ENCODE peak calls at places on chromosomes 7 and 10, in four cellular contexts. N is heart right ventricle, J is IMR-90, O is prostate gland. Q is an unnamed sample.

GRCh38 chr10:58240531-58240930 is 27.2 kb downstream of the IPMK start:
- DNase-seq in N (no peak), J (no peak), O (no peak), Q (no peak)

GRCh38 chr10:29946953-29947700 is 112.3 kb downstream of the JCAD start:
- DNase-seq in N (no peak), J (peak; percentile 94), O (peak; percentile 78), Q (no peak)

GRCh38 chr7:619356-619840 is 99.8 kb upstream of the PDGFA start:
- DNase-seq in N (no peak), J (no peak), O (no peak), Q (no peak)

GRCh38 chr7:55570939-55571338 is 1.4 kb downstream of the VOPP1 start:
- DNase-seq in N (no peak), J (peak; percentile 84), O (no peak), Q (no peak)

GRCh38 chr7:140153666-140154161 is 23.1 kb downstream of the KDM7A start:
- DNase-seq in N (no peak), J (no peak), O (no peak), Q (no peak)

GRCh38 chr7:1254281-1255082 is 21.8 kb downstream of the UNCX start:
- DNase-seq in N (no peak), J (no peak), O (no peak), Q (no peak)

GRCh38 chr7:45622058-45622457 is 47.9 kb downstream of the ADCY1 start:
- DNase-seq in N (no peak), J (no peak), O (no peak), Q (no peak)

GRCh38 chr7:128783143-128783799 is 7.7 kb upstream of the OPN1SW start:
- DNase-seq in N (peak; percentile 81), J (peak; percentile 89), O (peak; percentile 25), Q (peak; percentile 25)

GRCh38 chr7:125089171-125089570 is 159.5 kb upstream of the POT1 start:
- DNase-seq in N (no peak), J (no peak), O (no peak), Q (no peak)

GRCh38 chr7:131365876-131366275 is 38.2 kb downstream of the MKLN1 start:
- DNase-seq in N (no peak), J (peak; percentile 70), O (no peak), Q (no peak)

GRCh38 chr10:45235823-45236222 is 79.6 kb downstream of the OR13A1 start:
- DNase-seq in N (no peak), J (peak; percentile 7), O (no peak), Q (no peak)

GRCh38 chr10:31028076-31028475 is 3.6 kb downstream of the ZNF438 start:
- DNase-seq in N (no peak), J (no peak), O (no peak), Q (no peak)

GRCh38 chr7:29968683-29969457 is 20.7 kb downstream of the SCRN1 start:
- DNase-seq in N (no peak), J (peak; percentile 91), O (no peak), Q (no peak)

GRCh38 chr7:19762631-19763030 is 10.8 kb downstream of the TMEM196 start:
- DNase-seq in N (no peak), J (no peak), O (no peak), Q (no peak)

GRCh38 chr10:114755537-114755936 is 66.0 kb upstream of the FHIP2A start:
- DNase-seq in N (no peak), J (no peak), O (no peak), Q (no peak)

GRCh38 chr10:114749545-114749944 is 72.0 kb upstream of the FHIP2A start:
- DNase-seq in N (no peak), J (no peak), O (no peak), Q (no peak)

GRCh38 chr10:114751856-114752255 is 69.7 kb upstream of the FHIP2A start:
- DNase-seq in N (no peak), J (peak; percentile 65), O (no peak), Q (no peak)

GRCh38 chr10:114754445-114755320 is 66.9 kb upstream of the FHIP2A start:
- DNase-seq in N (no peak), J (peak; percentile 68), O (no peak), Q (no peak)

GRCh38 chr10:114753126-114753525 is 68.5 kb upstream of the FHIP2A start:
- DNase-seq in N (no peak), J (peak; percentile 77), O (no peak), Q (no peak)
- TF ChIP-seq CTCF in N (no peak), J (peak; percentile 39), O (no peak), Q (no peak)

DNA sequence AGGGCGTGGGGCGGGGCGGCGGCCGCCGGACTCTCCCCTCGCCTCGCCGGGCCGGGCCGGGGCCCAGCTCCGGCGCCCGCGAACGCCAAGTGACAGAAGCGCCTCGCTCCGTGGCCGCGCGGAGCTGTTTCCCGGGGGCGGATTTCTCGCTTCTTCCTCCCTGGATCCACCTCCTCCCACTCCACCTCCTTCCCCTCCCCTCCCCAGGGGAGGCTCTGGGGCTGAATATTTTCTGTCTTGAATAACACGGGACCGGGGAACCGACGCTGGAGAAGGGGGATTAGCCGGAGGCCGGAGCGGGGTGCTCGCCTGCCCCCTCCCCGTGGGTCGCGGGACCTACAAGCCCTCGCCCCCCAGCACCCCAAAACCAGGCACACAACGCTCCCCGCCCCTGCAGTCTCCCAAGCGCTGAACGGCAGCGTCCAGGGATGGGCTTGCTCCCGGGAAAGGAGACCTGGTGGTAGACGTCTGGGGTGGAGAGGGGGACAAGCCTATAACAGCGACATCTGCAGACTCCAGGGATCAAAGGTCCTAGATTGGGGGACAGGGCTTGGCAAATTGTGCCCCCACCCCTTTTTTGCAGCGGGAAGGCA is at the start of gene ARHGAP21:
- DNase-seq in N (peak; percentile 78), J (peak; percentile 68), O (peak; percentile 59), Q (peak; percentile 50)
- TF ChIP-seq CTCF in N (peak; percentile 11), J (no peak), O (no peak), Q (peak; percentile 21)

GRCh38 chr10:70540789-70541360 is 61.7 kb downstream of the PRF1 start:
- DNase-seq in N (no peak), J (no peak), O (no peak), Q (no peak)

GRCh38 chr10:70541738-70542564 is 60.6 kb downstream of the PRF1 start:
- DNase-seq in N (no peak), J (no peak), O (no peak), Q (no peak)

GRCh38 chr10:70544431-70545340 is 57.9 kb downstream of the PRF1 start:
- DNase-seq in N (no peak), J (no peak), O (no peak), Q (no peak)

GRCh38 chr10:70543911-70544310 is 58.6 kb downstream of the PRF1 start:
- DNase-seq in N (no peak), J (no peak), O (no peak), Q (no peak)

GRCh38 chr10:70542565-70542938 is 60.0 kb downstream of the PRF1 start:
- DNase-seq in N (no peak), J (peak; percentile 13), O (no peak), Q (no peak)
- TF ChIP-seq CTCF in N (peak; percentile 24), J (peak; percentile 33), O (no peak), Q (no peak)

GRCh38 chr7:38413784-38414183 is 140.3 kb upstream of the TARP start:
- DNase-seq in N (no peak), J (no peak), O (no peak), Q (peak; percentile 24)

GRCh38 chr7:38409524-38409923 is 136.1 kb upstream of the TARP start:
- DNase-seq in N (no peak), J (no peak), O (no peak), Q (no peak)

GRCh38 chr7:38411404-38411803 is 138.0 kb upstream of the TARP start:
- DNase-seq in N (no peak), J (peak; percentile 13), O (no peak), Q (peak; percentile 17)

DNA sequence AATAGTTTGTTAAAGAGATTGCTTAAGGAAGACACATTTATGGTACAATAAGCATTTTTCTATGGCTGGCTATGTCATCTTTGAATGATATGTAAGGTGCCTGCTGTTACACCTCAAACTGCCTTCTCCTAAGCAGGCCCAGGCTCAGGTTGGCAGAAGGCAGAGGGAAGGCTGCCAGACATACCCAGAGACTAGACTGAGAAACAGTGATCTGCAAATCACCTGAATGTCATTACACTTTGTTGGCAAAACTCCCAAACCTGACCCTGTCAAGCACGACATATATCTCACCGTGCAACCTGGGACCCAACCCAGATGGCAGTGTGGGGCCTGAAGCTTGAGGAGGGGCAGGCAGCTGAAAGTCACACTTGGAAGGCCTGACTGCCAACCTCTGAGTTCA is 136.6 kb upstream of the TARP start:
- DNase-seq in N (no peak), J (no peak), O (no peak), Q (no peak)
- TF ChIP-seq CTCF in N (no peak), J (no peak), O (no peak), Q (no peak)

DNA sequence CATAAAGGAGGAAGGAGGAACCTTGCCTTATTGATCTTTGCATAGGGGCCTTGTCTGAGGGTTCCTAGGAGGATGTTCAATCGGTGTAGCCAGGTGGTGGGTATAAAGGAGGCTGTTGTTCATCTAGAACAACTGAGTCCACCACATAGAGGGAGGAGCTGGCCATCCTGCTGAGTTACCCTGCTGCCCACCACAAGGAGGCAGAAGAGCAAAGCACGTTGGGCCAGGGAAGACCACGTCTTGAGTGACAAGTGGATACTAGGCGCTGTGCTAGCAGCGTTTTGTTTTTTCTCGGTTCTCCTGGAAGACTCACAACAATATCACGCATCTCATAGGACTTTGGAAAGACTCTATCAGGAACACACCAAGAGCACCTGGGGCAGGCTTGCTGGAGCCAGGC is 20.0 kb downstream of the FOXI2 start:
- DNase-seq in N (no peak), J (no peak), O (no peak), Q (no peak)
- TF ChIP-seq CTCF in N (no peak), J (no peak), O (no peak), Q (no peak)

GRCh38 chr7:41732279-41733062 is 29.6 kb upstream of the INHBA start:
- DNase-seq in N (no peak), J (peak; percentile 33), O (no peak), Q (no peak)
- TF ChIP-seq CTCF in N (peak; percentile 54), J (peak; percentile 54), O (no peak), Q (peak; percentile 22)

GRCh38 chr10:121501796-121502195 is 96.4 kb downstream of the FGFR2 start:
- DNase-seq in N (no peak), J (no peak), O (no peak), Q (no peak)

GRCh38 chr10:121500591-121501341 is 97.5 kb downstream of the FGFR2 start:
- DNase-seq in N (no peak), J (no peak), O (no peak), Q (no peak)

GRCh38 chr10:121497513-121497912 is 100.7 kb downstream of the FGFR2 start:
- DNase-seq in N (no peak), J (no peak), O (peak; percentile 57), Q (no peak)

GRCh38 chr10:121495719-121496118 is 102.5 kb downstream of the FGFR2 start:
- DNase-seq in N (no peak), J (no peak), O (peak; percentile 37), Q (no peak)

GRCh38 chr10:121498071-121498470 is 100.2 kb downstream of the FGFR2 start:
- DNase-seq in N (no peak), J (no peak), O (no peak), Q (no peak)
- TF ChIP-seq CTCF in N (no peak), J (no peak), O (no peak), Q (no peak)

GRCh38 chr7:14457567-14458453 is 444.7 kb downstream of the DGKB start:
- DNase-seq in N (peak; percentile 41), J (peak; percentile 82), O (peak; percentile 67), Q (peak; percentile 59)
- TF ChIP-seq CTCF in N (peak; percentile 89), J (peak; percentile 84), O (peak; percentile 88), Q (peak; percentile 80)

GRCh38 chr10:102393411-102394078 is 2.0 kb upstream of the NFKB2 start:
- DNase-seq in N (no peak), J (no peak), O (no peak), Q (peak; percentile 17)
- TF ChIP-seq CTCF in N (no peak), J (peak; percentile 93), O (peak; percentile 93), Q (peak; percentile 91)